ENCODE peak calls at places on chromosomes 13 and 19, in four cellular contexts. V is midbrain, W is Right ventricle myocardium superior, E is HT-29. H is an unnamed sample.

GRCh38 chr13:72726721-72727416 is 560 bp downstream of the MZT1 start:
- DNase-seq in V (no peak), W (peak), E (peak), H (peak)

GRCh38 chr13:34349091-34349722 is 531.3 kb downstream of the RFC3 start:
- DNase-seq in V (no peak), W (peak), E (peak), H (peak)

GRCh38 chr19:56946164-56946563 is 105.6 kb upstream of the PEG3 start:
- DNase-seq in V (no peak), W (no peak), E (no peak), H (peak)

GRCh38 chr13:79779761-79780160 is 298.8 kb downstream of the NDFIP2 start:
- DNase-seq in V (no peak), W (peak), E (no peak), H (peak)

GRCh38 chr13:76723551-76724232 is 162.5 kb downstream of the KCTD12 start:
- DNase-seq in V (no peak), W (peak), E (no peak), H (no peak)

GRCh38 chr19:46753420-46754155 is 7.3 kb upstream of the STRN4 start:
- DNase-seq in V (peak), W (peak), E (peak), H (peak)

GRCh38 chr13:109402976-109403375 is 383.4 kb downstream of the IRS2 start:
- DNase-seq in V (no peak), W (no peak), E (no peak), H (no peak)

GRCh38 chr13:114065141-114065925 is 67.1 kb downstream of the RASA3 start:
- DNase-seq in V (peak), W (peak), E (peak), H (peak)

GRCh38 chr13:24699541-24699940 is 19.3 kb downstream of the ATP12A start:
- DNase-seq in V (no peak), W (no peak), E (no peak), H (no peak)

GRCh38 chr13:73996569-73996968 is 137.6 kb downstream of the KLF12 start:
- DNase-seq in V (no peak), W (no peak), E (no peak), H (no peak)

GRCh38 chr13:98824376-98825160 is 72.1 kb upstream of the SLC15A1 start:
- DNase-seq in V (no peak), W (no peak), E (no peak), H (no peak)

GRCh38 chr19:39837978-39838377 is 4.0 kb upstream of the DYRK1B start:
- DNase-seq in V (no peak), W (no peak), E (no peak), H (no peak)

GRCh38 chr13:25652764-25653163 is 281.0 kb downstream of the ATP8A2 start:
- DNase-seq in V (no peak), W (no peak), E (no peak), H (no peak)

GRCh38 chr19:35038623-35039512 is 2.7 kb upstream of the HPN start:
- DNase-seq in V (no peak), W (peak), E (no peak), H (peak)

GRCh38 chr13:24233351-24233901 is 72.9 kb downstream of the SPATA13 start:
- DNase-seq in V (no peak), W (no peak), E (no peak), H (no peak)

GRCh38 chr13:99377641-99378040 is 70.4 kb upstream of the GPR183 start:
- DNase-seq in V (no peak), W (no peak), E (no peak), H (no peak)

GRCh38 chr19:47379398-47379938 is 30.4 kb downstream of the DHX34 start:
- DNase-seq in V (peak), W (no peak), E (no peak), H (no peak)

GRCh38 chr13:23159205-23159586 is 21.6 kb upstream of the SGCG start:
- DNase-seq in V (no peak), W (no peak), E (no peak), H (peak)

GRCh38 chr19:4678881-4679379 is 8.8 kb upstream of the MYDGF start:
- DNase-seq in V (no peak), W (no peak), E (peak), H (peak)

GRCh38 chr13:45350152-45350551 is 9.2 kb upstream of the TPT1 start:
- DNase-seq in V (no peak), W (no peak), E (no peak), H (no peak)

GRCh38 chr19:39264306-39265290 is 3.6 kb upstream of the IFNL2 start:
- DNase-seq in V (no peak), W (no peak), E (no peak), H (peak)

GRCh38 chr19:3509566-3509989 is 3.5 kb downstream of the FZR1 start:
- DNase-seq in V (no peak), W (no peak), E (no peak), H (no peak)

GRCh38 chr13:110328509-110328908 is 21.4 kb downstream of the COL4A2 start:
- DNase-seq in V (no peak), W (no peak), E (no peak), H (no peak)

GRCh38 chr19:45621389-45621788 is 17.8 kb downstream of the EML2 start:
- DNase-seq in V (no peak), W (no peak), E (no peak), H (no peak)

GRCh38 chr13:21060827-21061076 is 634 bp downstream of the LATS2 start:
- DNase-seq in V (no peak), W (no peak), E (no peak), H (no peak)

GRCh38 chr13:71661921-71662320 is 205.1 kb downstream of the DACH1 start:
- DNase-seq in V (no peak), W (no peak), E (no peak), H (no peak)

H was measured in DMS53.